ENCODE peak calls at places on chromosomes 12 and 14, in six cellular contexts. R is sigmoid colon, S is GM23338, Z is stomach, B is transverse colon, J is SK-N-MC. C is an unnamed sample.

GRCh38 chr12:129127771-129128170 is 274.5 kb downstream of the GLT1D1 start:
- DNase-seq in S (no peak), R (no peak), J (no peak), B (no peak), Z (no peak), C (no peak)

GRCh38 chr12:112234303-112234702 is 108.9 kb downstream of the TRAFD1 start:
- DNase-seq in Z (no peak), J (no peak), S (no peak), B (no peak), R (no peak), C (no peak)

GRCh38 chr14:85471744-85472143 is 58.2 kb upstream of the FLRT2 start:
- DNase-seq in R (no peak), B (no peak), Z (no peak), J (no peak), S (no peak), C (no peak)

GRCh38 chr12:56315256-56315625 is 547 bp downstream of the CNPY2 start:
- DNase-seq in B (peak), S (peak), J (no peak), Z (no peak), R (no peak), C (no peak)

GRCh38 chr12:86623267-86623666 is 367.1 kb upstream of the MGAT4C start:
- DNase-seq in Z (no peak), R (no peak), J (no peak), B (no peak), S (no peak), C (no peak)

GRCh38 chr12:46152456-46152855 is 116.4 kb downstream of the SLC38A1 start:
- DNase-seq in J (no peak), R (no peak), Z (no peak), S (no peak), B (no peak), C (no peak)

GRCh38 chr14:92425101-92425500 is 88.5 kb upstream of the RIN3 start:
- DNase-seq in R (no peak), J (no peak), Z (no peak), S (no peak), B (no peak), C (no peak)

GRCh38 chr14:99268776-99269510 is 3.1 kb downstream of the BCL11B start:
- DNase-seq in Z (no peak), R (no peak), B (no peak), S (peak), J (no peak), C (no peak)

GRCh38 chr14:52961060-52961639 is 10.3 kb upstream of the FERMT2 start:
- DNase-seq in J (no peak), R (peak), S (peak), B (peak), Z (peak), C (peak)

GRCh38 chr12:124609041-124609984 is 41.9 kb upstream of the NCOR2 start:
- DNase-seq in B (peak), J (peak), R (peak), Z (peak), S (peak), C (peak)

GRCh38 chr12:6363330-6364036 is 11.9 kb downstream of the SCNN1A start:
- DNase-seq in B (peak), Z (peak), S (peak), R (peak), J (no peak), C (peak)

GRCh38 chr14:31045501-31046080 is 19.4 kb upstream of the STRN3 start:
- DNase-seq in R (no peak), J (no peak), B (no peak), Z (no peak), S (no peak), C (no peak)

GRCh38 chr14:74593241-74593985 is 18.6 kb downstream of the LTBP2 start:
- DNase-seq in J (no peak), Z (no peak), B (no peak), S (no peak), R (no peak), C (no peak)

GRCh38 chr14:103198429-103199140 is 75.3 kb downstream of the TNFAIP2 start:
- DNase-seq in B (no peak), J (no peak), R (peak), Z (no peak), S (no peak), C (no peak)

GRCh38 chr14:73935666-73936065 is 14.2 kb downstream of the FAM161B start:
- DNase-seq in R (no peak), J (no peak), B (no peak), Z (no peak), S (peak), C (no peak)

GRCh38 chr14:55107766-55108554 is 21.1 kb upstream of the LGALS3 start:
- DNase-seq in Z (peak), S (no peak), J (no peak), R (peak), B (peak), C (no peak)

GRCh38 chr14:52222901-52223300 is 44.6 kb upstream of the PTGDR start:
- DNase-seq in Z (no peak), B (no peak), J (no peak), S (peak), R (no peak), C (no peak)

GRCh38 chr12:127984386-127985055 is 282.4 kb upstream of the TMEM132C start:
- DNase-seq in Z (no peak), S (no peak), B (no peak), R (no peak), J (no peak), C (no peak)

GRCh38 chr14:53537421-53538315 is 384.5 kb upstream of the DDHD1 start:
- DNase-seq in R (peak), J (no peak), Z (no peak), B (peak), S (peak), C (no peak)

GRCh38 chr12:9760699-9761406 is at the start of gene CD69:
- DNase-seq in Z (peak), R (no peak), S (no peak), J (no peak), B (peak), C (no peak)

GRCh38 chr14:90760591-90761316 is 55.5 kb downstream of the TTC7B start:
- DNase-seq in J (no peak), S (peak), B (no peak), R (no peak), Z (no peak), C (no peak)

GRCh38 chr12:91507754-91508153 is 325.1 kb upstream of the DCN start:
- DNase-seq in S (no peak), J (no peak), R (no peak), B (no peak), Z (no peak), C (no peak)

GRCh38 chr14:68678471-68678870 is 114.4 kb downstream of the ZFP36L1 start:
- DNase-seq in B (no peak), S (no peak), Z (no peak), R (peak), J (no peak), C (no peak)

GRCh38 chr12:52581481-52581880 is 7.8 kb upstream of the KRT74 start:
- DNase-seq in B (no peak), S (no peak), R (peak), Z (no peak), J (no peak), C (no peak)

GRCh38 chr12:113479578-113480335 is 8.1 kb upstream of the LHX5 start:
- DNase-seq in B (no peak), J (no peak), R (no peak), Z (no peak), S (peak), C (no peak)

GRCh38 chr12:118219772-118220171 is 83.8 kb downstream of the PEBP1 start:
- DNase-seq in R (no peak), B (no peak), Z (no peak), J (no peak), S (no peak), C (no peak)

GRCh38 chr12:99111600-99111999 is 466.5 kb downstream of the APAF1 start:
- DNase-seq in R (no peak), B (no peak), Z (no peak), J (peak), S (peak), C (no peak)

GRCh38 chr14:71721791-71722190 is 210.4 kb upstream of the RGS6 start:
- DNase-seq in R (no peak), Z (no peak), J (no peak), B (no peak), S (no peak), C (no peak)

GRCh38 chr12:51323966-51324895 is at the start of gene BIN2:
- DNase-seq in B (peak), J (no peak), S (no peak), R (no peak), Z (peak), C (peak)

GRCh38 chr14:24037658-24038037 is 14.2 kb upstream of the CARMIL3 start:
- DNase-seq in S (peak), R (no peak), Z (peak), B (peak), J (no peak), C (no peak)

GRCh38 chr14:102057480-102058114 is 29.2 kb downstream of the HSP90AA1 start:
- DNase-seq in S (no peak), B (no peak), R (no peak), J (no peak), Z (no peak), C (no peak)

GRCh38 chr14:59189281-59189821 is 884 bp downstream of the DAAM1 start:
- DNase-seq in J (no peak), R (no peak), Z (no peak), S (peak), B (no peak), C (no peak)
- TF ChIP-seq POLR2AphosphoS5 in J (no peak), R (no peak), Z (no peak), S (no peak), B (no peak), C (no peak)

GRCh38 chr12:27756670-27757069 is 23.4 kb upstream of the KLHL42 start:
- DNase-seq in R (no peak), J (no peak), Z (no peak), B (no peak), S (no peak), C (no peak)

GRCh38 chr12:27754795-27755194 is 25.2 kb upstream of the KLHL42 start:
- DNase-seq in Z (no peak), R (no peak), J (no peak), B (peak), S (no peak), C (no peak)

DNA sequence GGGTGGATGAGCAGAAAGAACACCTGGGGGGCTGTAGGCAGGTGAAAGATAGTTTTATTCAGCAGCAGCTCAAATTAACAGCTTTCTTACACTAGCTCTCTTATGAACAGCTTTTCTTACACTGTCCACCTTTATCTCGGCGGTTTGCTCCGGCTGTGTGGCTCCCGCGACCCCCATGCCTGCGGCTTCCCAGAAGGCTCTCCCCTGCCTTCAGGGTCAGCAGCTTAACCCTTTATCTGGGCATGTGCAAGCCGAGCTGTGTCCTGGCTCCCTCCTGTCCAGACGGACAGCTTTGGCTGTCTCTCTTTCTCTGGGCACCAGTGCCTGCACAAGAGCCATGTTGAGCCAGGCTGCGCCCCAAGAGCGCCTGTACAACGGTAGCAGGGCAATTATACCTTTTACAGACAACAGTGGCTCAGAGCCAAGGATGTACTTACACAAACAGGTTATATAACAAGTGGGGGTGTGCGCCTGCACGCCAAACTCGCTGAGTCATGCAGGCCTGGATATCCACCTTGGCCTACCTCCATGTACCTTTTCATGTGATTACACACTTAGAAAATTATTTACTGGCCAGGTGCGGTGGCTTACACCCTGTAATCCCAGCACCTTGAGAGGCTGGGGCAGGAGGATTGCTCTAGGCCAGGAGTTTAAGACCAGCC is 28.5 kb upstream of the KLHL42 start:
- DNase-seq in B (peak), R (no peak), Z (peak), S (no peak), J (no peak), C (no peak)
- TF ChIP-seq POLR2AphosphoS5 in B (no peak), R (no peak), Z (peak), S (no peak), J (no peak), C (no peak)

GRCh38 chr12:1080520-1081223 is 89.6 kb downstream of the ERC1 start:
- DNase-seq in S (no peak), Z (no peak), B (no peak), R (no peak), J (no peak), C (no peak)
- TF ChIP-seq POLR2AphosphoS5 in S (no peak), Z (no peak), B (no peak), R (no peak), J (no peak), C (no peak)

GRCh38 chr12:93173178-93173957 is 204.4 kb upstream of the NUDT4 start:
- DNase-seq in S (no peak), Z (no peak), R (no peak), B (no peak), J (no peak), C (no peak)

GRCh38 chr12:93176610-93177126 is 201.1 kb upstream of the NUDT4 start:
- DNase-seq in R (no peak), Z (no peak), J (no peak), B (no peak), S (no peak), C (no peak)

GRCh38 chr12:93176166-93176565 is 201.6 kb upstream of the NUDT4 start:
- DNase-seq in B (no peak), R (no peak), Z (no peak), J (no peak), S (no peak), C (no peak)

GRCh38 chr12:93174473-93174872 is 203.3 kb upstream of the NUDT4 start:
- DNase-seq in Z (no peak), B (no peak), J (no peak), S (no peak), R (no peak), C (no peak)

DNA sequence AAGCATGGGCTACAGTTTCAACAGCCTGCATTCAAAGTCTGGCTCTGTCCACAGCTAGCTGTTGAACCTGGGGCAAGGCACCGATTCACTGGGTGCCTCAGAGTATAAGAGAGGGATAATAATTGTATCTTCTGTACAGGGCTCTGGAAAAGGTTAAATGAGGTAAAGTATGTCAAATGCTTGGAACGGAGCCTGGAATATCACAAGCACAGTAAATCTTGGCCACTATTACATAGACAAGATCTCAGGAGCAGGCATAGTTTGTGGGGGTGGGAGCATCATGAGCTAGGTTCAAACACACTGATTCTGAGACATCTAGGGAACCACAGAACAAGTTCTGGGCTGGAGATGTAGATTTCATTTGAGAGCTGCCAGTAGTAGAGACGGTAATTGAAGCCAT is 203.7 kb upstream of the NUDT4 start:
- DNase-seq in S (no peak), R (no peak), J (no peak), Z (no peak), B (no peak), C (no peak)
- TF ChIP-seq POLR2AphosphoS5 in S (no peak), R (peak), J (no peak), Z (no peak), B (peak), C (no peak)

GRCh38 chr12:53696655-53697321 is 20.9 kb upstream of the ATP5MC2 start:
- DNase-seq in S (peak), J (no peak), B (no peak), Z (no peak), R (no peak), C (no peak)
- TF ChIP-seq POLR2AphosphoS5 in S (no peak), J (no peak), B (no peak), Z (no peak), R (no peak), C (no peak)

C was measured in GM12892.